ENCODE peak calls at places on chromosomes 12 and 14, in four cellular contexts. One of them, this sample, is unnamed.

GRCh38 chr12:31324845-31325523 is 966 bp downstream of the SINHCAF start:
- DNase-seq in H1: no peak
- DNase-seq in GM12878: no peak
- DNase-seq in K562: peak; percentile 41
- DNase-seq in this sample: no peak

GRCh38 chr12:116502989-116503496 is 56.1 kb upstream of the MAP1LC3B2 start:
- DNase-seq in GM12878: no peak
- DNase-seq in H1: no peak
- DNase-seq in K562: no peak
- DNase-seq in this sample: no peak

GRCh38 chr14:69611264-69612013 is at the start of gene SUSD6:
- DNase-seq in H1: peak; percentile 29
- DNase-seq in K562: peak; percentile 93
- DNase-seq in GM12878: no peak
- DNase-seq in this sample: peak; percentile 66

GRCh38 chr12:48978741-48979601 is 849 bp downstream of the WNT1 start:
- DNase-seq in H1: no peak
- DNase-seq in GM12878: no peak
- DNase-seq in K562: no peak
- DNase-seq in this sample: no peak

GRCh38 chr12:49092086-49092815 is 2.4 kb downstream of the DHH start:
- DNase-seq in H1: no peak
- DNase-seq in K562: peak; percentile 93
- DNase-seq in GM12878: no peak
- DNase-seq in this sample: no peak

GRCh38 chr12:56193025-56193578 is 3.8 kb upstream of the SMARCC2 start:
- DNase-seq in K562: peak; percentile 72
- DNase-seq in GM12878: peak; percentile 58
- DNase-seq in H1: no peak
- DNase-seq in this sample: peak; percentile 80

GRCh38 chr12:26130728-26131127 is 5.9 kb upstream of the BHLHE41 start:
- DNase-seq in H1: no peak
- DNase-seq in K562: no peak
- DNase-seq in GM12878: no peak
- DNase-seq in this sample: no peak

GRCh38 chr14:23364164-23364571 is 804 bp downstream of the EFS start:
- DNase-seq in GM12878: no peak
- DNase-seq in K562: no peak
- DNase-seq in H1: no peak
- DNase-seq in this sample: no peak

GRCh38 chr12:124938066-124938465 is 23.6 kb upstream of the UBC start:
- DNase-seq in H1: no peak
- DNase-seq in GM12878: peak; percentile 51
- DNase-seq in K562: no peak
- DNase-seq in this sample: no peak

GRCh38 chr12:113912761-113913295 is 53.3 kb downstream of the RBM19 start:
- DNase-seq in H1: peak; percentile 77
- DNase-seq in GM12878: no peak
- DNase-seq in K562: peak; percentile 79
- DNase-seq in this sample: peak; percentile 52

GRCh38 chr12:8989425-8989824 is at the start of gene KLRG1:
- DNase-seq in K562: no peak
- DNase-seq in H1: no peak
- DNase-seq in GM12878: no peak
- DNase-seq in this sample: no peak

GRCh38 chr12:130489293-130489692 is 151.6 kb downstream of the PIWIL1 start:
- DNase-seq in GM12878: no peak
- DNase-seq in H1: no peak
- DNase-seq in K562: no peak
- DNase-seq in this sample: no peak

GRCh38 chr12:213527-213932 is 427 bp downstream of the SLC6A12 start:
- DNase-seq in K562: no peak
- DNase-seq in H1: no peak
- DNase-seq in GM12878: no peak
- DNase-seq in this sample: no peak

GRCh38 chr12:42235426-42235825 is 2.6 kb downstream of the YAF2 start:
- DNase-seq in GM12878: no peak
- DNase-seq in H1: no peak
- DNase-seq in K562: no peak
- DNase-seq in this sample: no peak

GRCh38 chr12:30269491-30269890 is 426.2 kb downstream of the IPO8 start:
- DNase-seq in K562: no peak
- DNase-seq in H1: no peak
- DNase-seq in GM12878: no peak
- DNase-seq in this sample: no peak

GRCh38 chr14:99749142-99749541 is 44.1 kb upstream of the EML1 start:
- DNase-seq in GM12878: no peak
- DNase-seq in H1: no peak
- DNase-seq in K562: no peak
- DNase-seq in this sample: no peak

GRCh38 chr14:74347096-74347794 is 1.0 kb upstream of the VRTN start:
- DNase-seq in K562: no peak
- DNase-seq in GM12878: no peak
- DNase-seq in H1: peak; percentile 46
- DNase-seq in this sample: no peak

GRCh38 chr14:34081126-34081575 is 130.3 kb upstream of the EGLN3 start:
- DNase-seq in K562: no peak
- DNase-seq in H1: no peak
- DNase-seq in GM12878: no peak
- DNase-seq in this sample: no peak

GRCh38 chr12:45989857-45990467 is 412 bp downstream of the SCAF11 start:
- DNase-seq in H1: no peak
- DNase-seq in K562: peak; percentile 31
- DNase-seq in GM12878: no peak
- DNase-seq in this sample: peak; percentile 19

GRCh38 chr12:94500831-94501567 is 41.3 kb upstream of the CEP83 start:
- DNase-seq in GM12878: no peak
- DNase-seq in K562: no peak
- DNase-seq in H1: no peak
- DNase-seq in this sample: no peak

GRCh38 chr12:68376901-68377300 is 44.7 kb upstream of the MDM1 start:
- DNase-seq in K562: no peak
- DNase-seq in H1: no peak
- DNase-seq in GM12878: no peak
- DNase-seq in this sample: no peak

GRCh38 chr14:51185754-51186153 is 54.3 kb upstream of the TMX1 start:
- DNase-seq in H1: no peak
- DNase-seq in K562: no peak
- DNase-seq in GM12878: peak; percentile 64
- DNase-seq in this sample: no peak

GRCh38 chr14:95507701-95508103 is 8.7 kb downstream of the SYNE3 start:
- DNase-seq in H1: no peak
- DNase-seq in GM12878: no peak
- DNase-seq in K562: no peak
- DNase-seq in this sample: no peak

GRCh38 chr12:96986883-96987523 is 79.9 kb downstream of the NEDD1 start:
- DNase-seq in H1: no peak
- DNase-seq in GM12878: no peak
- DNase-seq in K562: peak; percentile 23
- DNase-seq in this sample: peak; percentile 27

GRCh38 chr12:99009654-99010296 is 364.7 kb downstream of the APAF1 start:
- DNase-seq in K562: no peak
- DNase-seq in H1: no peak
- DNase-seq in GM12878: no peak
- DNase-seq in this sample: no peak

GRCh38 chr14:103318750-103319419 is 15.2 kb upstream of the EIF5 start:
- DNase-seq in GM12878: no peak
- DNase-seq in H1: no peak
- DNase-seq in K562: no peak
- DNase-seq in this sample: no peak

GRCh38 chr14:91223028-91223783 is 21.3 kb downstream of the GPR68 start:
- DNase-seq in K562: no peak
- DNase-seq in GM12878: no peak
- DNase-seq in H1: no peak
- DNase-seq in this sample: peak; percentile 6

GRCh38 chr12:110343114-110343513 is 60.4 kb downstream of the ANAPC7 start:
- DNase-seq in H1: no peak
- DNase-seq in K562: peak; percentile 6
- DNase-seq in GM12878: no peak
- DNase-seq in this sample: no peak

GRCh38 chr12:20183563-20183962 is 184.8 kb upstream of the PDE3A start:
- DNase-seq in K562: no peak
- DNase-seq in H1: no peak
- DNase-seq in GM12878: no peak
- DNase-seq in this sample: no peak

GRCh38 chr12:132075026-132075713 is 68.9 kb downstream of the DDX51 start:
- DNase-seq in GM12878: no peak
- DNase-seq in K562: no peak
- DNase-seq in H1: no peak
- DNase-seq in this sample: no peak

GRCh38 chr12:115013668-115014072 is 329.7 kb upstream of the TBX3 start:
- DNase-seq in K562: no peak
- DNase-seq in GM12878: no peak
- DNase-seq in H1: no peak
- DNase-seq in this sample: no peak

GRCh38 chr12:118136559-118137003 is 657 bp downstream of the PEBP1 start:
- DNase-seq in GM12878: no peak
- DNase-seq in K562: peak; percentile 41
- DNase-seq in H1: no peak
- DNase-seq in this sample: no peak

GRCh38 chr12:40834321-40834720 is 142.1 kb downstream of the CNTN1 start:
- DNase-seq in GM12878: no peak
- DNase-seq in K562: no peak
- DNase-seq in H1: no peak
- DNase-seq in this sample: no peak

GRCh38 chr12:3725267-3726115 is 27.4 kb downstream of the CRACR2A start:
- DNase-seq in H1: no peak
- DNase-seq in GM12878: no peak
- DNase-seq in K562: no peak
- DNase-seq in this sample: no peak

GRCh38 chr14:77014004-77014604 is 14.4 kb downstream of the IRF2BPL start:
- DNase-seq in GM12878: no peak
- DNase-seq in K562: no peak
- DNase-seq in H1: no peak
- DNase-seq in this sample: no peak
- TF ChIP-seq ZNF274 in GM12878: no peak
- TF ChIP-seq ZNF274 in K562: no peak
- TF ChIP-seq ZNF274 in H1: no peak
- TF ChIP-seq ZNF274 in this sample: no peak

DNA sequence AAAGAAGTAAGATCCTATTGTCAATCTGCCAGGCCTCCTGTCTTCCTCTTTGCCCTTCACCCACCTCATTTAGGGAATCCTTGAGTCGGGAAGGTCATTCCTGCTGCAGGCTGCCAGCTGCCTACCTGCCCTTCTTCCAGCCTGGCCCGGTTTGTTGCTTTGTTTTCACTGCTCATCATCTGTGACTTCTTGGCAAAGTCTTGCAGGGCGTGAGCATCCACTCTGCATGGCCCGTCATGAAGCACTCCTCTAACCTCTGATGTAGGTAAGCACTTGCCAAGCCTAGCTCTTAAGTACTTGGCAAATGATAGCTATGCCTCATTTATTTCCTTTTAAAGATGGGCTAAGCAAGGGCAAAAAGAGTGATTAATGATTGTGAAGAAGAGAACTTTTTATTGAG is 192.8 kb downstream of the NRXN3 start:
- DNase-seq in K562: no peak
- DNase-seq in H1: no peak
- DNase-seq in GM12878: no peak
- DNase-seq in this sample: no peak
- TF ChIP-seq EGR1 in K562: no peak
- TF ChIP-seq EGR1 in H1: no peak
- TF ChIP-seq EGR1 in GM12878: no peak
- TF ChIP-seq EGR1 in this sample: no peak

GRCh38 chr12:65832217-65832616 is 7.9 kb downstream of the HMGA2 start:
- DNase-seq in K562: no peak
- DNase-seq in GM12878: no peak
- DNase-seq in H1: no peak
- DNase-seq in this sample: no peak

GRCh38 chr12:65827827-65828231 is 3.5 kb downstream of the HMGA2 start:
- DNase-seq in K562: no peak
- DNase-seq in H1: no peak
- DNase-seq in GM12878: no peak
- DNase-seq in this sample: no peak

GRCh38 chr12:65830305-65830704 is 6.0 kb downstream of the HMGA2 start:
- DNase-seq in GM12878: no peak
- DNase-seq in H1: no peak
- DNase-seq in K562: no peak
- DNase-seq in this sample: no peak

GRCh38 chr12:65828711-65829339 is 4.5 kb downstream of the HMGA2 start:
- DNase-seq in H1: no peak
- DNase-seq in GM12878: no peak
- DNase-seq in K562: no peak
- DNase-seq in this sample: no peak

GRCh38 chr12:65829716-65830115 is 5.4 kb downstream of the HMGA2 start:
- DNase-seq in K562: no peak
- DNase-seq in GM12878: no peak
- DNase-seq in H1: no peak
- DNase-seq in this sample: no peak
- TF ChIP-seq ZNF274 in K562: no peak
- TF ChIP-seq ZNF274 in GM12878: no peak
- TF ChIP-seq ZNF274 in H1: no peak
- TF ChIP-seq ZNF274 in this sample: no peak

GRCh38 chr12:91361864-91362263 is 179.2 kb upstream of the DCN start:
- DNase-seq in K562: peak; percentile 12
- DNase-seq in H1: no peak
- DNase-seq in GM12878: no peak
- DNase-seq in this sample: peak; percentile 37

GRCh38 chr12:91355150-91356006 is 172.8 kb upstream of the DCN start:
- DNase-seq in H1: peak; percentile 17
- DNase-seq in K562: peak; percentile 50
- DNase-seq in GM12878: peak; percentile 3
- DNase-seq in this sample: peak; percentile 69

GRCh38 chr12:91357381-91357780 is 174.8 kb upstream of the DCN start:
- DNase-seq in GM12878: no peak
- DNase-seq in H1: no peak
- DNase-seq in K562: no peak
- DNase-seq in this sample: no peak

GRCh38 chr12:91353266-91353665 is 170.6 kb upstream of the DCN start:
- DNase-seq in GM12878: no peak
- DNase-seq in H1: no peak
- DNase-seq in K562: no peak
- DNase-seq in this sample: no peak

GRCh38 chr12:91356405-91356804 is 173.8 kb upstream of the DCN start:
- DNase-seq in H1: no peak
- DNase-seq in GM12878: no peak
- DNase-seq in K562: no peak
- DNase-seq in this sample: no peak
- TF ChIP-seq EGR1 in H1: no peak
- TF ChIP-seq EGR1 in GM12878: no peak
- TF ChIP-seq EGR1 in K562: no peak
- TF ChIP-seq EGR1 in this sample: no peak

GRCh38 chr14:87944987-87945604 is 47.9 kb downstream of the GALC start:
- DNase-seq in GM12878: no peak
- DNase-seq in K562: peak; percentile 12
- DNase-seq in H1: no peak
- DNase-seq in this sample: peak; percentile 33
- TF ChIP-seq ZNF274 in GM12878: no peak
- TF ChIP-seq ZNF274 in K562: no peak
- TF ChIP-seq ZNF274 in H1: no peak
- TF ChIP-seq ZNF274 in this sample: no peak

GRCh38 chr14:79254069-79254775 is 957.1 kb downstream of the DIO2 start:
- DNase-seq in H1: no peak
- DNase-seq in GM12878: no peak
- DNase-seq in K562: no peak
- DNase-seq in this sample: no peak
- TF ChIP-seq EGR1 in H1: no peak
- TF ChIP-seq EGR1 in GM12878: no peak
- TF ChIP-seq EGR1 in K562: no peak
- TF ChIP-seq EGR1 in this sample: no peak

GRCh38 chr12:62211510-62211909 is 48.7 kb upstream of the USP15 start:
- DNase-seq in H1: no peak
- DNase-seq in GM12878: no peak
- DNase-seq in K562: no peak
- DNase-seq in this sample: no peak
- TF ChIP-seq ZNF274 in H1: no peak
- TF ChIP-seq ZNF274 in GM12878: no peak
- TF ChIP-seq ZNF274 in K562: no peak
- TF ChIP-seq ZNF274 in this sample: no peak